ENCODE peak calls at places on chromosomes 6 and 20, in eight cellular contexts. One of them, this sample, is unnamed.

GRCh38 chr6:9437836-9438235 is 977.0 kb downstream of the TFAP2A start:
- DNase-seq in testis: no peak
- DNase-seq in ovary: no peak
- DNase-seq in tibial nerve: no peak
- DNase-seq in psoas muscle: no peak
- DNase-seq in Panc1: no peak
- DNase-seq in tibial artery: no peak
- DNase-seq in colonic mucosa: no peak
- DNase-seq in this sample: no peak

GRCh38 chr6:47457370-47457769 is 20.2 kb upstream of the CD2AP start:
- DNase-seq in testis: no peak
- DNase-seq in ovary: no peak
- DNase-seq in tibial nerve: no peak
- DNase-seq in psoas muscle: no peak
- DNase-seq in Panc1: no peak
- DNase-seq in tibial artery: no peak
- DNase-seq in colonic mucosa: no peak
- DNase-seq in this sample: no peak

GRCh38 chr20:49983123-49983847 is 505 bp downstream of the SNAI1 start:
- DNase-seq in testis: no peak
- DNase-seq in ovary: no peak
- DNase-seq in tibial nerve: no peak
- DNase-seq in psoas muscle: no peak
- DNase-seq in Panc1: no peak
- DNase-seq in tibial artery: no peak
- DNase-seq in colonic mucosa: no peak
- DNase-seq in this sample: peak; percentile 21

GRCh38 chr6:43274916-43275597 is 23.0 kb upstream of the SLC22A7 start:
- DNase-seq in testis: no peak
- DNase-seq in ovary: no peak
- DNase-seq in tibial nerve: no peak
- DNase-seq in psoas muscle: no peak
- DNase-seq in Panc1: no peak
- DNase-seq in tibial artery: no peak
- DNase-seq in colonic mucosa: peak; percentile 89
- DNase-seq in this sample: no peak

GRCh38 chr20:34817072-34817471 is 8.4 kb downstream of the NCOA6 start:
- DNase-seq in testis: no peak
- DNase-seq in ovary: no peak
- DNase-seq in tibial nerve: no peak
- DNase-seq in psoas muscle: no peak
- DNase-seq in Panc1: no peak
- DNase-seq in tibial artery: no peak
- DNase-seq in colonic mucosa: no peak
- DNase-seq in this sample: no peak

GRCh38 chr6:6661191-6661590 is 72.7 kb downstream of the LY86 start:
- DNase-seq in testis: no peak
- DNase-seq in ovary: no peak
- DNase-seq in tibial nerve: no peak
- DNase-seq in psoas muscle: no peak
- DNase-seq in Panc1: no peak
- DNase-seq in tibial artery: no peak
- DNase-seq in colonic mucosa: no peak
- DNase-seq in this sample: no peak

GRCh38 chr20:40525356-40525755 is 163.7 kb downstream of the MAFB start:
- DNase-seq in testis: no peak
- DNase-seq in ovary: no peak
- DNase-seq in tibial nerve: no peak
- DNase-seq in psoas muscle: no peak
- DNase-seq in Panc1: no peak
- DNase-seq in tibial artery: no peak
- DNase-seq in colonic mucosa: no peak
- DNase-seq in this sample: no peak

GRCh38 chr6:12241493-12242214 is 48.5 kb upstream of the EDN1 start:
- DNase-seq in testis: no peak
- DNase-seq in ovary: no peak
- DNase-seq in tibial nerve: no peak
- DNase-seq in psoas muscle: no peak
- DNase-seq in Panc1: no peak
- DNase-seq in tibial artery: no peak
- DNase-seq in colonic mucosa: no peak
- DNase-seq in this sample: no peak

GRCh38 chr6:109139109-109139508 is 43.8 kb downstream of the CEP57L1 start:
- DNase-seq in testis: no peak
- DNase-seq in ovary: no peak
- DNase-seq in tibial nerve: no peak
- DNase-seq in psoas muscle: no peak
- DNase-seq in Panc1: no peak
- DNase-seq in tibial artery: no peak
- DNase-seq in colonic mucosa: no peak
- DNase-seq in this sample: no peak

GRCh38 chr20:37315293-37316110 is 26.0 kb downstream of the MANBAL start:
- DNase-seq in testis: peak; percentile 94
- DNase-seq in ovary: peak; percentile 86
- DNase-seq in tibial nerve: peak; percentile 56
- DNase-seq in psoas muscle: peak; percentile 83
- DNase-seq in Panc1: no peak
- DNase-seq in tibial artery: peak; percentile 82
- DNase-seq in colonic mucosa: no peak
- DNase-seq in this sample: no peak

GRCh38 chr6:37429352-37429750 is 3.7 kb upstream of the CMTR1 start:
- DNase-seq in testis: no peak
- DNase-seq in ovary: no peak
- DNase-seq in tibial nerve: no peak
- DNase-seq in psoas muscle: no peak
- DNase-seq in Panc1: no peak
- DNase-seq in tibial artery: no peak
- DNase-seq in colonic mucosa: no peak
- DNase-seq in this sample: no peak

GRCh38 chr6:130307752-130308361 is 58.0 kb upstream of the TMEM200A start:
- DNase-seq in testis: no peak
- DNase-seq in ovary: no peak
- DNase-seq in tibial nerve: no peak
- DNase-seq in psoas muscle: no peak
- DNase-seq in Panc1: no peak
- DNase-seq in tibial artery: no peak
- DNase-seq in colonic mucosa: no peak
- DNase-seq in this sample: no peak

GRCh38 chr20:14142964-14143627 is 147.8 kb downstream of the MACROD2 start:
- DNase-seq in testis: no peak
- DNase-seq in ovary: no peak
- DNase-seq in tibial nerve: no peak
- DNase-seq in psoas muscle: no peak
- DNase-seq in Panc1: no peak
- DNase-seq in tibial artery: no peak
- DNase-seq in colonic mucosa: no peak
- DNase-seq in this sample: no peak

GRCh38 chr6:166958926-166959861 is 2.8 kb upstream of the RNASET2 start:
- DNase-seq in testis: no peak
- DNase-seq in ovary: no peak
- DNase-seq in tibial nerve: no peak
- DNase-seq in psoas muscle: no peak
- DNase-seq in Panc1: no peak
- DNase-seq in tibial artery: peak; percentile 29
- DNase-seq in colonic mucosa: peak; percentile 61
- DNase-seq in this sample: no peak

GRCh38 chr20:62137092-62137384 is 6.2 kb downstream of the PSMA7 start:
- DNase-seq in testis: no peak
- DNase-seq in ovary: no peak
- DNase-seq in tibial nerve: no peak
- DNase-seq in psoas muscle: no peak
- DNase-seq in Panc1: no peak
- DNase-seq in tibial artery: no peak
- DNase-seq in colonic mucosa: no peak
- DNase-seq in this sample: no peak

GRCh38 chr20:62137478-62138203 is 5.6 kb downstream of the PSMA7 start:
- DNase-seq in testis: no peak
- DNase-seq in ovary: no peak
- DNase-seq in tibial nerve: no peak
- DNase-seq in psoas muscle: peak; percentile 51
- DNase-seq in Panc1: no peak
- DNase-seq in tibial artery: no peak
- DNase-seq in colonic mucosa: no peak
- DNase-seq in this sample: no peak

GRCh38 chr20:62138204-62138543 is 5.0 kb downstream of the PSMA7 start:
- DNase-seq in testis: no peak
- DNase-seq in ovary: no peak
- DNase-seq in tibial nerve: no peak
- DNase-seq in psoas muscle: peak; percentile 70
- DNase-seq in Panc1: no peak
- DNase-seq in tibial artery: no peak
- DNase-seq in colonic mucosa: no peak
- DNase-seq in this sample: no peak

GRCh38 chr20:62139636-62140035 is 3.6 kb downstream of the PSMA7 start:
- DNase-seq in testis: no peak
- DNase-seq in ovary: no peak
- DNase-seq in tibial nerve: no peak
- DNase-seq in psoas muscle: peak; percentile 48
- DNase-seq in Panc1: no peak
- DNase-seq in tibial artery: no peak
- DNase-seq in colonic mucosa: no peak
- DNase-seq in this sample: no peak

DNA sequence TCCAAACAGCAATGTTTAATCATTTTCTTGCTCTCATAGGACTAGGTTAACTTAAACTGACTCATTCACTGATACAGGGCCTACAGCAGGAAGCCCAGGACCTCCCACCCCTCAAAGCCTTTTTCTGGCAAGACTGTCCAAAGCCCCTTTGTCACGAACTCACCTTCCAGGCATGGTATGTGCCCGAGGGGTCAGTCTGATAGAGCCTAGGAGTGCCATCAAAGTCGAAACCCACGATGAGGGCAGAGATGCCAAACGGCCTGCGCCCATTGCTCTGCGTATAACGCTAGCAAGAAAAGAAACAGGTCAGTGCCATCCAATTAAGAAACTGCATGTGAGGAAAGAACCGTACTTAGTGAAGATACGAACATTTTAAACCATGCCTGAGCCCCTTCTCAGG is 4.3 kb downstream of the PSMA7 start:
- DNase-seq in testis: no peak
- DNase-seq in ovary: no peak
- DNase-seq in tibial nerve: no peak
- DNase-seq in psoas muscle: no peak
- DNase-seq in Panc1: no peak
- DNase-seq in tibial artery: no peak
- DNase-seq in colonic mucosa: no peak
- DNase-seq in this sample: no peak
- H3K27ac ChIP-seq in testis: no peak overlapping the region
- H3K27ac ChIP-seq in ovary: no peak overlapping the region
- H3K27ac ChIP-seq in tibial nerve: no peak overlapping the region
- H3K27ac ChIP-seq in psoas muscle: peak overlapping the region; percentile 67
- H3K27ac ChIP-seq in Panc1: no peak overlapping the region
- H3K27ac ChIP-seq in tibial artery: no peak overlapping the region
- H3K27ac ChIP-seq in colonic mucosa: no peak overlapping the region
- H3K27ac ChIP-seq in this sample: no peak overlapping the region

DNA sequence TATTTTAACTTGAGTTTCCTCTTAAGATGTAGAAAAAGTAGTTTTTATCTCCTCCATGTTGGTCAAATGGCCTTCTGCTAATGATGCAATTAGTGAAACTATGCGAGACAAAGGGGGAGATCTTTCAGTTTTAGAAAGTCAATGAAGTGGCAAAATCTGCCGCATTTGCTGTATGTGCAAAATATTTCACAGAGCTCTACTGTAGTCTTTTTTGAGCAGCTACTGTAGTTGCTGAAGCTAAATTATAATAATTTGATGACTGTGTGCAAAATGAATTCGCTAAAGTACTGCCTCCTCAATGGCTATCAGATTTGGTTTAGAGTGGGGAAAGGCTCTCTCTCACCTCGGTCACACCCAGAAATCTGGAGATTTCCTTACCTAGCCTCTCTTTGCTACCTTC is 267.6 kb upstream of the ZFP64 start:
- DNase-seq in testis: no peak
- DNase-seq in ovary: no peak
- DNase-seq in tibial nerve: no peak
- DNase-seq in psoas muscle: no peak
- DNase-seq in Panc1: no peak
- DNase-seq in tibial artery: no peak
- DNase-seq in colonic mucosa: no peak
- DNase-seq in this sample: no peak
- H3K36me3 ChIP-seq in testis: no peaks in the 10 kb centered on the region
- H3K36me3 ChIP-seq in ovary: no peaks in the 10 kb centered on the region
- H3K36me3 ChIP-seq in tibial nerve: no peaks in the 10 kb centered on the region
- H3K36me3 ChIP-seq in psoas muscle: no peaks in the 10 kb centered on the region
- H3K36me3 ChIP-seq in Panc1: no peaks in the 10 kb centered on the region
- H3K36me3 ChIP-seq in tibial artery: no peaks in the 10 kb centered on the region
- H3K36me3 ChIP-seq in colonic mucosa: no peaks in the 10 kb centered on the region
- H3K36me3 ChIP-seq in this sample: no peaks in the 10 kb centered on the region

DNA sequence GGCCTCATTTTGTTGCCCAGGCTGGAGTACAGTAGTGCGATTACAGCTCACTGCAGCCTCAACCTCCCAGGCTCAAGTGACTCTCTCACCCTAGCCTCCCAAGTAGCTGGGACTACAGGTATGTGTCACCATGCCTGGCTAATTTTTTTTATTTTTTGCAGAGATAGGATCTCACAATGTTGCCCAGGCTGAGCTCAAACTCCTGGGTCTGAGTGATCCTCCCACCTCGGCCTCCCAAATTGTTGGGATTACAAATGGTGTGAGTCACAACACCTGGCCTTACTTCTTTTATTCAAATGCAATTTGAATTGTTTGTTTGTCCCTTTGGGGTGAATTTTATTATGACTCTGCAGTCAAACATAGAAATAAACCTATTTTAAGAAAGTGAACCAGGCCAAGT is 131.7 kb upstream of the SLC22A16 start:
- DNase-seq in testis: no peak
- DNase-seq in ovary: no peak
- DNase-seq in tibial nerve: no peak
- DNase-seq in psoas muscle: no peak
- DNase-seq in Panc1: no peak
- DNase-seq in tibial artery: no peak
- DNase-seq in colonic mucosa: no peak
- DNase-seq in this sample: no peak
- TF ChIP-seq CTCF in testis: no peak
- TF ChIP-seq CTCF in ovary: no peak
- TF ChIP-seq CTCF in tibial nerve: no peak
- TF ChIP-seq CTCF in psoas muscle: no peak
- TF ChIP-seq CTCF in Panc1: no peak
- TF ChIP-seq CTCF in tibial artery: no peak
- TF ChIP-seq CTCF in colonic mucosa: no peak
- TF ChIP-seq CTCF in this sample: no peak

DNA sequence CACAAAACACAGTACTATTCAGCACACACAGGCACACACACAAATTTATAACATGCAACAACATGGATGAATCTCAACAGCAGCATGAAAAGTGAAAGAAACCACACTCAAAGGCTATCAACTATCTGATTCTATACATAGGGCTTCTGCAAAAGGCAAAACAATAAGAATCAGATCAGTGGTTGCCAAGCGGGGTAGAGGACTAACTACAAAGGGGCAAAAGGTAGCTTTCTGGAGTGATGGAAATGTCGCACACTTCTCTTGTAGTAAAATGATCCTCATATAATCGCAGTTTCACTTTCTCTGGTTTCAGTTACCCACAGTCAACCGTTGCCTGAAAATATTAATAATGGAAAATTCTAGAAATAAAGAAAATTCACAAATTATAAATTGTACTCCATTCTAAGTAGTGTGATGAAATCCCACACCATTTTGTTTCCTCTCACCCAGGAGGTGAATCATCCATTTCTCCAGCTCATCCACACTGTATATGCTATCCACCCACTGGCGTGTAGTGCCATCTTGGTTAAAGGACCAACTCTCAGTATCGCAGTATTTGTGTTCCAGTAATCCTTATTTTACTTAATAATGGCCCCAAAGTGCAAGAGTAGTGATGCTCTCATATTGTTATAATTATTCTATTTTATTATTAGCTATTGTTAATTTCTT is 12.8 kb upstream of the PLN start:
- DNase-seq in testis: no peak
- DNase-seq in ovary: no peak
- DNase-seq in tibial nerve: no peak
- DNase-seq in psoas muscle: no peak
- DNase-seq in Panc1: no peak
- DNase-seq in tibial artery: no peak
- DNase-seq in colonic mucosa: no peak
- DNase-seq in this sample: no peak
- H3K27ac ChIP-seq in testis: no peak overlapping the region
- H3K27ac ChIP-seq in ovary: no peak overlapping the region
- H3K27ac ChIP-seq in tibial nerve: no peak overlapping the region
- H3K27ac ChIP-seq in psoas muscle: no peak overlapping the region
- H3K27ac ChIP-seq in Panc1: no peak overlapping the region
- H3K27ac ChIP-seq in tibial artery: no peak overlapping the region
- H3K27ac ChIP-seq in colonic mucosa: no peak overlapping the region
- H3K27ac ChIP-seq in this sample: no peak overlapping the region